ENCODE peak calls at places on chromosome 9, in nine cellular contexts. A is PC-9, Q is foreskin fibroblast, J is AG09309, N is transverse colon, F is heart left ventricle, P is upper lobe of left lung, Z is HepG2, W is cardiac fibroblast. H is an unnamed sample.

GRCh38 chr9:112086627-112087026 is 88.5 kb downstream of the SUSD1 start:
- DNase-seq in A (no peak), F (no peak), N (no peak), Z (peak), J (no peak), P (no peak), W (peak), Q (peak), H (no peak)

GRCh38 chr9:107782789-107783188 is 293.2 kb upstream of the KLF4 start:
- DNase-seq in A (no peak), N (no peak), Q (no peak), Z (no peak), P (no peak), J (no peak), W (peak), F (no peak), H (no peak)

GRCh38 chr9:70080481-70081119 is 37.0 kb downstream of the MAMDC2 start:
- DNase-seq in J (peak), N (no peak), W (peak), A (no peak), F (peak), Z (peak), P (no peak), Q (peak), H (no peak)

GRCh38 chr9:108664309-108665255 is 191.2 kb downstream of the ACTL7B start:
- DNase-seq in W (no peak), P (no peak), J (no peak), Z (no peak), F (no peak), Q (peak), A (no peak), N (peak), H (no peak)

GRCh38 chr9:120873512-120873911 is 3.5 kb downstream of the PHF19 start:
- DNase-seq in Z (no peak), N (no peak), Q (no peak), P (peak), A (peak), F (no peak), J (no peak), W (no peak), H (no peak)

GRCh38 chr9:135085830-135086546 is 1.5 kb upstream of the OLFM1 start:
- DNase-seq in J (no peak), F (peak), Q (peak), Z (peak), N (peak), A (peak), W (peak), P (peak), H (no peak)

GRCh38 chr9:27548055-27548741 is 18.6 kb upstream of the MOB3B start:
- DNase-seq in F (no peak), Z (no peak), Q (peak), P (no peak), W (peak), A (no peak), N (no peak), J (no peak), H (no peak)

GRCh38 chr9:70020217-70020616 is 23.4 kb upstream of the MAMDC2 start:
- DNase-seq in J (no peak), Z (no peak), Q (no peak), W (no peak), A (peak), N (no peak), F (no peak), P (no peak), H (no peak)

GRCh38 chr9:13810510-13810909 is 503.4 kb downstream of the NFIB start:
- DNase-seq in J (no peak), P (no peak), Q (peak), F (no peak), N (no peak), A (no peak), W (peak), Z (no peak), H (no peak)

GRCh38 chr9:84573098-84573497 is 96.4 kb upstream of the NTRK2 start:
- DNase-seq in Q (no peak), Z (no peak), A (no peak), F (no peak), N (no peak), P (no peak), W (no peak), J (no peak), H (no peak)

GRCh38 chr9:123326662-123327093 is 29.3 kb upstream of the CRB2 start:
- DNase-seq in A (no peak), Q (no peak), P (peak), N (no peak), F (no peak), W (no peak), J (no peak), Z (no peak), H (no peak)

GRCh38 chr9:21994526-21994995 is at the start of gene CDKN2B-AS1:
- DNase-seq in A (peak), P (peak), F (peak), N (peak), J (no peak), Z (no peak), Q (peak), W (peak), H (no peak)

GRCh38 chr9:133592731-133593409 is 16.3 kb downstream of the FAM163B start:
- DNase-seq in N (no peak), Z (no peak), Q (no peak), F (peak), P (no peak), W (peak), J (no peak), A (no peak), H (no peak)

GRCh38 chr9:70616401-70617010 is 202.0 kb upstream of the KLF9 start:
- DNase-seq in Q (no peak), N (no peak), A (no peak), W (no peak), P (no peak), J (no peak), Z (no peak), F (no peak), H (no peak)

GRCh38 chr9:133303266-133304157 is 28.5 kb upstream of the ABO start:
- DNase-seq in F (no peak), P (no peak), A (no peak), J (no peak), Q (no peak), N (no peak), W (no peak), Z (no peak), H (no peak)

GRCh38 chr9:5442400-5443011 is 4.8 kb upstream of the PLGRKT start:
- DNase-seq in A (peak), Z (peak), W (peak), J (peak), Q (peak), N (peak), P (peak), F (no peak), H (no peak)

GRCh38 chr9:120161801-120162200 is 418.2 kb downstream of the CDK5RAP2 start:
- DNase-seq in Z (no peak), F (no peak), J (no peak), Q (no peak), W (no peak), P (no peak), N (no peak), A (no peak), H (no peak)

GRCh38 chr9:129962889-129963703 is 79.9 kb downstream of the FNBP1 start:
- DNase-seq in N (peak), Q (peak), F (peak), J (no peak), A (peak), W (peak), P (peak), Z (no peak), H (no peak)

GRCh38 chr9:35552837-35553236 is 52.2 kb upstream of the TESK1 start:
- DNase-seq in P (no peak), F (no peak), Z (no peak), N (no peak), A (no peak), J (no peak), W (no peak), Q (peak), H (no peak)

GRCh38 chr9:110078626-110079025 is 129.3 kb downstream of the C9orf152 start:
- DNase-seq in Z (no peak), N (no peak), A (no peak), W (no peak), P (no peak), Q (no peak), F (no peak), J (no peak), H (no peak)

GRCh38 chr9:37096628-37097027 is 23.7 kb upstream of the ZCCHC7 start:
- DNase-seq in F (no peak), Z (no peak), P (no peak), Q (no peak), N (no peak), A (no peak), J (no peak), W (no peak), H (no peak)

GRCh38 chr9:129898205-129898604 is 62.9 kb downstream of the USP20 start:
- DNase-seq in N (no peak), F (no peak), A (no peak), Q (peak), Z (no peak), P (peak), J (no peak), W (peak), H (no peak)

GRCh38 chr9:26326473-26327044 is 566.0 kb downstream of the CAAP1 start:
- DNase-seq in A (peak), P (no peak), Z (peak), F (no peak), Q (peak), W (peak), J (peak), N (peak), H (peak)

GRCh38 chr9:122186301-122186700 is 26.6 kb downstream of the MORN5 start:
- DNase-seq in J (no peak), Q (no peak), F (no peak), W (no peak), Z (peak), N (peak), A (no peak), P (no peak), H (no peak)

GRCh38 chr9:81737871-81738507 is 48.6 kb upstream of the TLE1 start:
- DNase-seq in N (peak), Z (peak), P (peak), W (peak), F (no peak), A (peak), J (peak), Q (peak), H (peak)

GRCh38 chr9:127803507-127804352 is 1.0 kb downstream of the FPGS start:
- DNase-seq in A (peak), F (no peak), Q (peak), N (peak), P (peak), J (no peak), Z (no peak), W (peak), H (no peak)

GRCh38 chr9:19409406-19410194 is 791 bp downstream of the ACER2 start:
- DNase-seq in Q (peak), N (peak), A (peak), Z (peak), F (peak), P (no peak), W (peak), J (no peak), H (no peak)

GRCh38 chr9:130437011-130437784 is 7.6 kb upstream of the ASS1 start:
- DNase-seq in Q (no peak), A (no peak), W (no peak), N (no peak), J (no peak), Z (no peak), F (no peak), P (no peak), H (no peak)

GRCh38 chr9:34187891-34188240 is 9.0 kb downstream of the UBAP1 start:
- DNase-seq in P (no peak), Z (no peak), J (no peak), Q (no peak), F (no peak), A (no peak), N (no peak), W (no peak), H (no peak)

GRCh38 chr9:134631881-134632280 is 9.7 kb upstream of the COL5A1 start:
- DNase-seq in W (no peak), Z (no peak), F (no peak), J (no peak), N (no peak), A (no peak), P (no peak), Q (no peak), H (no peak)

GRCh38 chr9:35518212-35518917 is 28.5 kb downstream of the RUSC2 start:
- DNase-seq in A (peak), N (no peak), Q (peak), J (peak), W (peak), Z (peak), F (no peak), P (peak), H (peak)

GRCh38 chr9:122904466-122904822 is 715 bp downstream of the RC3H2 start:
- DNase-seq in P (peak), F (peak), N (peak), Z (peak), Q (peak), J (no peak), W (peak), A (peak), H (no peak)

GRCh38 chr9:81566074-81566698 is 123.2 kb downstream of the TLE1 start:
- DNase-seq in W (no peak), P (no peak), J (no peak), F (no peak), N (no peak), Z (no peak), Q (no peak), A (no peak), H (no peak)

GRCh38 chr9:13804532-13804931 is 509.4 kb downstream of the NFIB start:
- DNase-seq in W (no peak), A (no peak), Q (peak), N (no peak), Z (no peak), F (no peak), P (no peak), J (no peak), H (no peak)

DNA sequence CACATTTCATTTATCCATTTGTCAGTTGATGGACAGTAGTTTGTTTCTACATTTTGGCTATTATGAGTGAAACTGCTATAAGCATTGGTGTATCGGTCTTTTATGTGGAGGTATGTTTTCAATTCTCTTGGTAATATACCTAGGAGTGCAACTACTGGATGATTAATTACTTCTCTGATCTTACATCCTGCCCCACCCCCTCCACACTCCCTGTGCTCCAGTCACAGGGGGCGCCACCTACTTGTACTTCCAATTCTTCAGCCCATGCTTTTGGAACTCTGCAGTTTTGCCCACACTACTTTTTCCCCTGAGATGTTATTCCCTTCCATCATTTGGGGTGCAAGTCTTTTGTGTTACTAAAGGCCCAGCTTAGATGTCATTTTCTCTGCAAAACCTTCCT is 42.0 kb downstream of the SEC61B start:
- DNase-seq in A (no peak), P (no peak), W (no peak), Z (no peak), F (no peak), J (no peak), N (no peak), Q (peak), H (no peak)
- TF ChIP-seq CTCF in A (peak), P (no peak), W (peak), Z (no peak), F (peak), J (peak), N (no peak), Q (peak), H (peak)

GRCh38 chr9:1978941-1979340 is 36.2 kb upstream of the SMARCA2 start:
- DNase-seq in Q (peak), Z (peak), N (no peak), A (no peak), J (peak), W (peak), P (no peak), F (peak), H (no peak)
- H3K4me3 ChIP-seq in Q (peak), Z (no peak), N (no peak), A (no peak), J (no peak), W (no peak), P (no peak), F (no peak), H (no peak)

DNA sequence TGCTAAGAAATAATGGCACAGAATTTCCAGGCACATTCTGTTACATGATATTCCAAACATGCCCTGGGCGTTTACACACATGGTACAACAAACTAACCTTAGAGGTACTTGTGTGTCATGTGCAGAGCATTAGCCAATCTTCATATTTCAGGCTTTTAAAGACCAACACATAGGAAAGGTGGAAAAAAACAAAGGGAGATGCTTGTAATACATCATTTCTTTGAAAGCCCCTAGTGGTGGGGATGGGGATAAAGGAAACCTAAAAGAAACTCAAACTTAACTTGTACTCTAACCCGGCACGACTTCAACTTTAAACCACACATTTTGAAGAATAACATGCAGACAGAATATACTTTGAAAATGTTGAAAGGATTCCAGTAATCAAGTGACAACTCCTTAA is 133.6 kb downstream of the PTPRD start:
- DNase-seq in N (no peak), Q (no peak), P (no peak), A (no peak), J (no peak), F (no peak), W (no peak), Z (peak), H (no peak)
- TF ChIP-seq CTCF in N (no peak), Q (peak), P (no peak), A (peak), J (no peak), F (no peak), W (peak), Z (no peak), H (no peak)

GRCh38 chr9:114383866-114384231 is 3.9 kb downstream of the AKNA start:
- DNase-seq in W (no peak), A (no peak), Z (no peak), P (no peak), N (no peak), J (no peak), F (no peak), Q (no peak), H (no peak)
- H3K4me3 ChIP-seq in W (no peak), A (no peak), Z (no peak), P (peak), N (peak), J (no peak), F (no peak), Q (no peak), H (no peak)

GRCh38 chr9:115524467-115525059 is 406.6 kb upstream of the TNC start:
- DNase-seq in W (peak), F (no peak), Z (peak), P (no peak), A (peak), Q (peak), J (peak), N (peak), H (no peak)
- TF ChIP-seq CTCF in W (peak), F (peak), Z (peak), P (peak), A (peak), Q (peak), J (peak), N (peak), H (peak)

DNA sequence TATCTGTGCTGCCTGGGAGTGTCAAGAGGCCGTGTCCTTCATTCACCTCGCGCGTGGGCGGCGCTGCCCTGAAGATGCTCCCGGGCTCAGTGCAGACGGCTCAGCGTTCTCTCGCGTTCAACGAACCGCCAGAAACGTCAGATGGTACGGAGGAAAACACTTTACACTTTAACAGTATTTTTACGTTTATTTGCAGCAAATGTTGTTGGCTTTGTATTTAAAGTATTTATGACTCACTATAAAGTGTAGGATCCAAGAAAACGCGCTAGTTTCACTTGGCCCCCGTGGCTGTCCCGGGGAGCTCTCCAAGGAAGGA is 544 bp upstream of the ERCC6L2 start:
- DNase-seq in Z (peak), N (peak), Q (peak), A (no peak), W (peak), F (peak), J (no peak), P (peak), H (no peak)
- H3K4me3 ChIP-seq in Z (no peak), N (no peak), Q (no peak), A (no peak), W (no peak), F (no peak), J (no peak), P (no peak), H (no peak)

GRCh38 chr9:114047717-114048116 is 30.4 kb downstream of the AMBP start:
- DNase-seq in P (peak), Z (peak), F (no peak), Q (peak), N (no peak), A (no peak), J (no peak), W (peak), H (no peak)
- TF ChIP-seq CTCF in P (peak), Z (peak), F (no peak), Q (peak), N (peak), A (peak), J (peak), W (peak), H (peak)

GRCh38 chr9:113154471-113154870 is 3.7 kb downstream of the SLC31A2 start:
- DNase-seq in F (no peak), P (peak), W (peak), N (no peak), Q (peak), A (no peak), Z (no peak), J (peak), H (no peak)
- H3K4me3 ChIP-seq in F (no peak), P (peak), W (no peak), N (no peak), Q (no peak), A (no peak), Z (no peak), J (no peak), H (no peak)

GRCh38 chr9:89919171-89919681 is 314.4 kb downstream of the GADD45G start:
- DNase-seq in Z (peak), F (peak), P (peak), W (peak), N (peak), A (no peak), J (no peak), Q (no peak), H (no peak)
- TF ChIP-seq CTCF in Z (peak), F (peak), P (peak), W (no peak), N (peak), A (no peak), J (no peak), Q (no peak), H (no peak)

H was measured in AG04449.